ENCODE peak calls at places on chromosomes 2 and 18, in four cellular contexts. P is activated gamma-delta T cell treated with anti-CD3 and anti-CD28 coated beads, Interleukin-2, amount 50 U/mL, for 16 hours; X is astrocyte of the spinal cord; S is germinal center. Y is an unnamed sample.

GRCh38 chr2:81835318-81836000 is 1530.9 kb upstream of the LRRTM1 start:
- DNase-seq in P (no peak), X (no peak), S (no peak), Y (no peak)

GRCh38 chr2:203135105-203135504 is 103.7 kb upstream of the CYP20A1 start:
- DNase-seq in P (no peak), X (no peak), S (no peak), Y (no peak)

GRCh38 chr2:20485612-20485926 is 38.7 kb downstream of the RHOB start:
- DNase-seq in P (no peak), X (no peak), S (no peak), Y (no peak)

GRCh38 chr2:109380502-109381326 is 233.1 kb downstream of the SEPTIN10 start:
- DNase-seq in P (no peak), X (peak; percentile 45), S (no peak), Y (no peak)

GRCh38 chr2:121336528-121337294 is 51.7 kb upstream of the TFCP2L1 start:
- DNase-seq in P (no peak), X (no peak), S (no peak), Y (no peak)

GRCh38 chr2:127187081-127187775 is 32.9 kb downstream of the CYP27C1 start:
- DNase-seq in P (no peak), X (no peak), S (no peak), Y (no peak)

GRCh38 chr18:46477425-46478011 is 179.5 kb downstream of the LOXHD1 start:
- DNase-seq in P (no peak), X (no peak), S (no peak), Y (no peak)

GRCh38 chr2:216857131-216857550 is 2.7 kb downstream of the TNP1 start:
- DNase-seq in P (no peak), X (peak; percentile 62), S (no peak), Y (no peak)

GRCh38 chr2:217451634-217452033 is 551.2 kb downstream of the TNS1 start:
- DNase-seq in P (no peak), X (peak; percentile 58), S (no peak), Y (no peak)

GRCh38 chr18:73980289-73980979 is 167.2 kb downstream of the FBXO15 start:
- DNase-seq in P (no peak), X (no peak), S (no peak), Y (no peak)

GRCh38 chr18:24491882-24492281 is 31.4 kb downstream of the HRH4 start:
- DNase-seq in P (peak; percentile 6), X (no peak), S (peak; percentile 13), Y (no peak)

GRCh38 chr2:30336978-30337841 is 105.9 kb downstream of the LBH start:
- DNase-seq in P (peak; percentile 26), X (no peak), S (peak; percentile 83), Y (peak; percentile 43)

GRCh38 chr2:240430595-240430994 is 4.9 kb upstream of the GPC1 start:
- DNase-seq in P (no peak), X (no peak), S (no peak), Y (no peak)

GRCh38 chr2:74719066-74719465 is 65.0 kb downstream of the SEMA4F start:
- DNase-seq in P (no peak), X (no peak), S (no peak), Y (no peak)

GRCh38 chr2:190468814-190469569 is 60.8 kb downstream of the MFSD6 start:
- DNase-seq in P (no peak), X (peak; percentile 97), S (no peak), Y (no peak)

GRCh38 chr2:30428034-30428662 is 18.9 kb upstream of the LCLAT1 start:
- DNase-seq in P (no peak), X (no peak), S (no peak), Y (no peak)

GRCh38 chr2:173963323-173963816 is 1.8 kb downstream of the SP3 start:
- DNase-seq in P (peak; percentile 39), X (peak; percentile 79), S (no peak), Y (no peak)

GRCh38 chr2:88561646-88562388 is 65.4 kb downstream of the EIF2AK3 start:
- DNase-seq in P (no peak), X (no peak), S (no peak), Y (no peak)

GRCh38 chr18:35371412-35372195 is 5.5 kb downstream of the ZNF396 start:
- DNase-seq in P (no peak), X (peak; percentile 47), S (no peak), Y (no peak)

GRCh38 chr18:35703043-35703688 is 121.6 kb downstream of the GALNT1 start:
- DNase-seq in P (no peak), X (peak; percentile 26), S (no peak), Y (no peak)

GRCh38 chr2:83990601-83991000 is 468.5 kb downstream of the SUCLG1 start:
- DNase-seq in P (no peak), X (no peak), S (no peak), Y (no peak)

GRCh38 chr2:236960516-236960915 is 125.2 kb upstream of the COPS8 start:
- DNase-seq in P (no peak), X (no peak), S (no peak), Y (no peak)

GRCh38 chr2:4047961-4048891 is 344.9 kb downstream of the DCDC2C start:
- DNase-seq in P (no peak), X (peak; percentile 66), S (no peak), Y (peak; percentile 55)

GRCh38 chr2:223930002-223930976 is 14.8 kb downstream of the WDFY1 start:
- DNase-seq in P (no peak), X (peak; percentile 25), S (no peak), Y (no peak)

GRCh38 chr18:4236940-4237686 is 218.0 kb downstream of the DLGAP1 start:
- DNase-seq in P (no peak), X (no peak), S (no peak), Y (no peak)

GRCh38 chr2:132038179-132038882 is 123.4 kb downstream of the ANKRD30BL start:
- DNase-seq in P (no peak), X (no peak), S (peak; percentile 4), Y (no peak)

GRCh38 chr2:109727929-109728447 is 66.1 kb upstream of the RGPD5 start:
- DNase-seq in P (no peak), X (no peak), S (no peak), Y (no peak)

GRCh38 chr2:193542762-193543161 is 1348.0 kb upstream of the TMEFF2 start:
- DNase-seq in P (no peak), X (no peak), S (no peak), Y (no peak)

GRCh38 chr2:133836691-133837090 is 268.4 kb upstream of the NCKAP5 start:
- DNase-seq in P (no peak), X (peak; percentile 38), S (no peak), Y (no peak)

GRCh38 chr2:173090973-173091660 is 15.5 kb downstream of the MAP3K20 start:
- DNase-seq in P (no peak), X (no peak), S (no peak), Y (no peak)

GRCh38 chr2:215870088-215870490 is 143.3 kb downstream of the MREG start:
- DNase-seq in P (no peak), X (peak; percentile 69), S (no peak), Y (no peak)

GRCh38 chr2:207913772-207914358 is 111.5 kb downstream of the PLEKHM3 start:
- DNase-seq in P (no peak), X (no peak), S (no peak), Y (no peak)

GRCh38 chr2:235098273-235098672 is 146.5 kb downstream of the SH3BP4 start:
- DNase-seq in P (no peak), X (no peak), S (no peak), Y (no peak)

GRCh38 chr2:51812138-51812866 is 780.4 kb upstream of the NRXN1 start:
- DNase-seq in P (no peak), X (peak; percentile 55), S (no peak), Y (no peak)

GRCh38 chr18:76621782-76622495 is 126.9 kb upstream of the ZNF516 start:
- DNase-seq in P (no peak), X (peak; percentile 31), S (no peak), Y (no peak)

GRCh38 chr2:231315896-231316295 is 79.6 kb upstream of the B3GNT7 start:
- DNase-seq in P (no peak), X (no peak), S (peak; percentile 62), Y (no peak)

GRCh38 chr2:27218614-27219013 is 1.4 kb downstream of the CAD start:
- DNase-seq in P (no peak), X (no peak), S (peak; percentile 47), Y (no peak)